ENCODE peak calls at places on chromosomes 12 and 14, in nine cellular contexts. W is neural progenitor cell, M is PC-3, L is GM23338, D is MM.1S, J is GM23248, B is HCT116, G is OCI-LY7, V is SK-N-SH. C is an unnamed sample.

GRCh38 chr12:4176168-4176567 is 97.4 kb upstream of the CCND2 start:
- DNase-seq in W (no peak), M (no peak), L (no peak), D (no peak), J (no peak), B (no peak), G (no peak), V (no peak), C (no peak)

GRCh38 chr12:132408001-132408400 is 78.6 kb upstream of the GALNT9 start:
- DNase-seq in W (no peak), M (no peak), L (no peak), D (no peak), J (no peak), B (no peak), G (no peak), V (no peak), C (no peak)

GRCh38 chr14:23457587-23458445 is 11.7 kb upstream of the NGDN start:
- DNase-seq in W (no peak), M (peak; percentile 61), L (no peak), D (no peak), J (no peak), B (no peak), G (no peak), V (no peak), C (peak; percentile 76)

GRCh38 chr12:2268478-2269286 is 215.9 kb downstream of the CACNA1C start:
- DNase-seq in W (no peak), M (no peak), L (no peak), D (no peak), J (peak; percentile 96), B (no peak), G (no peak), V (no peak), C (peak; percentile 39)

GRCh38 chr12:58819345-58819744 is 101.0 kb downstream of the LRIG3 start:
- DNase-seq in W (no peak), M (no peak), L (peak; percentile 69), D (no peak), J (no peak), B (no peak), G (no peak), V (no peak), C (peak; percentile 37)

GRCh38 chr14:50045039-50045711 is 71.2 kb downstream of the VCPKMT start:
- DNase-seq in W (no peak), M (peak; percentile 97), L (no peak), D (peak; percentile 16), J (peak; percentile 90), B (no peak), G (peak; percentile 77), V (peak; percentile 32), C (peak; percentile 73)

GRCh38 chr12:6765634-6766581 is at the start of gene PTMS:
- DNase-seq in W (peak; percentile 94), M (peak; percentile 78), L (peak; percentile 94), D (no peak), J (peak; percentile 83), B (peak; percentile 83), G (peak; percentile 37), V (peak; percentile 91), C (peak; percentile 91)

GRCh38 chr12:102634216-102634615 is 153.9 kb upstream of the IGF1 start:
- DNase-seq in W (no peak), M (no peak), L (no peak), D (no peak), J (peak; percentile 82), B (no peak), G (no peak), V (no peak), C (no peak)

GRCh38 chr14:104970231-104971068 is 7.7 kb downstream of the AHNAK2 start:
- DNase-seq in W (peak; percentile 48), M (peak; percentile 86), L (peak; percentile 59), D (no peak), J (peak; percentile 98), B (peak; percentile 56), G (no peak), V (no peak), C (peak; percentile 66)

GRCh38 chr14:104968541-104969401 is 9.4 kb downstream of the AHNAK2 start:
- DNase-seq in W (peak; percentile 37), M (peak; percentile 53), L (no peak), D (no peak), J (peak; percentile 85), B (no peak), G (peak; percentile 71), V (peak; percentile 51), C (peak; percentile 67)

GRCh38 chr14:104968153-104968527 is 10.0 kb downstream of the AHNAK2 start:
- DNase-seq in W (peak; percentile 63), M (peak; percentile 71), L (peak; percentile 73), D (no peak), J (peak; percentile 68), B (no peak), G (no peak), V (peak; percentile 75), C (peak; percentile 71)

GRCh38 chr14:104971447-104972240 is 6.5 kb downstream of the AHNAK2 start:
- DNase-seq in W (no peak), M (no peak), L (no peak), D (no peak), J (no peak), B (no peak), G (no peak), V (no peak), C (no peak)

DNA sequence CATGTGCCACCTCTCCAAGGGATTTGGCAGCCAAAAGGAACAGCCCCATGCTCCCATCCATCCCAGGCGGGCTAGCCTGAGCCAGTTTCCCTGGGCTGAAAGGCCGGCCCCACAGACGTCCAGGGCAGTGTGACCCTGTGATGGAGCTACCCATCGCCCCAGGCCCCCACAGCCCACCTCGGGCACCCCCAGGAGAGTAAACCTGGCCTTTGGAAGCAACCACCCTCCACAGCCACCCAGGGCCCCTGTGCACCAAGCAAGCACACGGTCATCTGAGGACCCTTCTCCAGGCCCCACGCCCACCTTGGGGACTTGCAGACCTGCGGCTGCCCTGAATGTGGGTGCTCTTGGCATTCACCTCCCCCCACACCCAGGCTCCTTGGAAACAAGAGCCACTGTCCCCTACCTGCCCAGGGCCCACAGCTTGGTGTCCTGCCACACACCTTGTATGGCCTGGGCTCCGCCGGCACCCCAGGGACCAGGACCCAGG is 8.4 kb downstream of the AHNAK2 start:
- DNase-seq in W (no peak), M (no peak), L (no peak), D (no peak), J (no peak), B (no peak), G (no peak), V (no peak), C (no peak)
- H3K4me3 ChIP-seq in W (no peak overlapping the region), M (peak overlapping the region; percentile 47), L (no peak overlapping the region), D (no peak overlapping the region), J (peak overlapping the region; percentile 78), B (peak overlapping the region; percentile 68), G (no peak overlapping the region), V (peak overlapping the region; percentile 29), C (no peak overlapping the region)

DNA sequence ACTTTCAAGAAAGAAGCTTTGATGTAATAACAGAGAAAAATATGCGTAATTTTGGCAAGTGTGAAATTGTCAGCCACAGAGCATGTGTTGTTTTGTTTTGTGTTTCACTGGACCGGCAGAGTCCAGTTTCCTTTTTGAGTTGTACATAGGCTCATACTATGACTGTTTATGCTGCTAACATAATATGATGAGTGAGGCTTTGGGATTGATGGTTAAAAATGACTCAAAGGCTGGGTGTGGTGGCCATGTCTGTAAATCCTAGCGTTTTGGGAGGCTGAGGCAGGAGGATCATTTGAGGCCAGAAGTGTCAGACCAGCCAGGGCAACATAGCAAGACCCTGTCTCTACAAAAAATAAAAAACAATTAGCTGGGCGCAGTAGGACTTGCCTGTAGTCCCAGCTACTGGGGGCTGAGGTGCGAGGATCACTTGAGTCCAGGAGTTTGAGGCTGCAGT is 487.9 kb downstream of the PCNX1 start:
- DNase-seq in W (no peak), M (no peak), L (no peak), D (no peak), J (peak; percentile 79), B (no peak), G (no peak), V (no peak), C (no peak)
- TF ChIP-seq EZH2phosphoT487 in W (no peak), M (no peak), L (no peak), D (no peak), J (no peak), B (no peak), G (no peak), V (no peak), C (no peak)

GRCh38 chr14:94115068-94115591 is 4.6 kb downstream of the IFI27 start:
- DNase-seq in W (no peak), M (no peak), L (no peak), D (no peak), J (peak; percentile 33), B (no peak), G (no peak), V (peak; percentile 64), C (no peak)

GRCh38 chr14:94113490-94113889 is 3.0 kb downstream of the IFI27 start:
- DNase-seq in W (no peak), M (no peak), L (no peak), D (no peak), J (no peak), B (no peak), G (no peak), V (peak; percentile 64), C (no peak)

GRCh38 chr14:94113073-94113472 is 2.5 kb downstream of the IFI27 start:
- DNase-seq in W (no peak), M (no peak), L (no peak), D (no peak), J (no peak), B (no peak), G (no peak), V (no peak), C (no peak)

GRCh38 chr14:94114589-94115067 is 4.1 kb downstream of the IFI27 start:
- DNase-seq in W (no peak), M (no peak), L (no peak), D (no peak), J (no peak), B (no peak), G (no peak), V (no peak), C (no peak)

DNA sequence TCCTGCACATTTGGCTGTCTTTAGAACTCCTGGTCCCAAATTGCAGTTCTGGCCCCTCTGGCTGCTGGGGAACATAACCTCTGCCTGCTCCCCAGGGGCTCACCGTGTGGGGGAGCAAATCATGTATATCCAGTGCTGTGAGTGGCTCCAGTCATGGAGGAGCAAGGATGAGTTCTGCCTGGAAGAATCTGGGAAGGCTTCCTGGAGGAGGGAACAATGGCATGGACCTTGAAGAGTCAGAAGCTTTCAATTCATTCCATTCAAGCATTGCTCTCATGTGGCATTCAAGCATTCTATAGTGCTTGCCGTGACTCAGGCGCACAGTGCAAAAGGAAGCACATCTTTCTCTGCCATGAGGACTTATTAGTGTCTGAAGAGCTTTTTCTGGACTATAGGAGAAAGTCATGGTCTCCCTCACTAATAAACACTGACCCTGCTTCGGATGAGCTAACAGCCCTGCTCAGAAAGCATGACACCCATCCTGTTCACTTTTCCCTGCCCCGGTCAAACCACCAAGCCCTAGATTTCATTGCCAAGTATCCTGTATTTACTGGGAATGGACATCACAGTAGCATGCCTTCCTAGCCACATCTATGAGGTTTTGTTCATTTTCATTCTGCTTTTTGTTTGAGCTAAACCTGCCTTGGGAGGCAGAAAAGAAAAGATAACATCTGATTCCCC is 3.5 kb downstream of the IFI27 start:
- DNase-seq in W (no peak), M (no peak), L (no peak), D (no peak), J (no peak), B (no peak), G (no peak), V (no peak), C (no peak)
- H3K4me3 ChIP-seq in W (no peak overlapping the region), M (no peak overlapping the region), L (no peak overlapping the region), D (no peak overlapping the region), J (no peak overlapping the region), B (no peak overlapping the region), G (no peak overlapping the region), V (no peak overlapping the region), C (no peak overlapping the region)

GRCh38 chr12:95620171-95620570 is 68.9 kb upstream of the USP44 start:
- DNase-seq in W (no peak), M (no peak), L (no peak), D (no peak), J (no peak), B (no peak), G (no peak), V (no peak), C (no peak)

GRCh38 chr12:95611676-95612309 is 60.5 kb upstream of the USP44 start:
- DNase-seq in W (no peak), M (peak; percentile 80), L (peak; percentile 70), D (no peak), J (no peak), B (peak; percentile 34), G (no peak), V (no peak), C (peak; percentile 59)

GRCh38 chr12:95613021-95613420 is 61.7 kb upstream of the USP44 start:
- DNase-seq in W (no peak), M (peak; percentile 29), L (no peak), D (no peak), J (no peak), B (no peak), G (no peak), V (no peak), C (no peak)

GRCh38 chr12:95614384-95614982 is 63.2 kb upstream of the USP44 start:
- DNase-seq in W (no peak), M (no peak), L (no peak), D (no peak), J (no peak), B (no peak), G (no peak), V (no peak), C (no peak)

DNA sequence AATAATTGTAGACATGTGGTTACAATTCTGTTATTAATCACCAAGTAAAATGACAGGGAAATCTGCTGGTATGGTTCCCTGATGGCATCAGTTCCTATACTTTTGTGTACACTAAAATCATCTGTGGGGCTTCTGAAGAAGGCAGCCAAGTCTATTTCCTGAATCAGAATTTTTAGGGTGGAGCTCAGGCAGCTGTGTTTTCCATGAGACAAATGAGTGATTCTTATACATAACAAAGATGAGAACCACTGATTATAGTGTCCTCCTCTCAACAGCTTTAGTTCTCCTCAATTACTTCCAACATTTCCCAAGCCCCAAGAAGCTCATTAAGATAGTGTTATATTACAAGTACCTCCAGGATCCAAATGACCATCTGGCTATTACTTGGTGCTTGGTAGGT is 64.5 kb upstream of the USP44 start:
- DNase-seq in W (no peak), M (peak; percentile 71), L (no peak), D (no peak), J (peak; percentile 42), B (no peak), G (no peak), V (no peak), C (no peak)
- TF ChIP-seq EZH2phosphoT487 in W (no peak), M (no peak), L (no peak), D (no peak), J (no peak), B (no peak), G (no peak), V (no peak), C (no peak)